ENCODE peak calls at places on chromosomes 6 and 20, in eight cellular contexts. One of them, this sample, is unnamed.

GRCh38 chr6:158933075-158933474 is 66.9 kb downstream of the RSPH3 start:
- DNase-seq in C1 segment of cervical spinal cord: no peak
- DNase-seq in coronary artery: no peak
- DNase-seq in NT2/D1: no peak
- DNase-seq in DMS 273 treated with DMSO at 0.1 percent for 48 hours: no peak
- DNase-seq in adipocyte: no peak
- DNase-seq in AG04450: no peak
- DNase-seq in EL: no peak
- DNase-seq in this sample: no peak

GRCh38 chr6:27145731-27146455 is 101.6 kb upstream of the PRSS16 start:
- DNase-seq in C1 segment of cervical spinal cord: peak
- DNase-seq in coronary artery: peak
- DNase-seq in NT2/D1: no peak
- DNase-seq in DMS 273 treated with DMSO at 0.1 percent for 48 hours: peak
- DNase-seq in adipocyte: peak
- DNase-seq in AG04450: peak
- DNase-seq in EL: peak
- DNase-seq in this sample: peak

GRCh38 chr6:21754891-21755290 is 161.3 kb downstream of the SOX4 start:
- DNase-seq in C1 segment of cervical spinal cord: no peak
- DNase-seq in coronary artery: no peak
- DNase-seq in NT2/D1: no peak
- DNase-seq in DMS 273 treated with DMSO at 0.1 percent for 48 hours: no peak
- DNase-seq in adipocyte: no peak
- DNase-seq in AG04450: no peak
- DNase-seq in EL: peak
- DNase-seq in this sample: no peak

GRCh38 chr6:9205645-9206044 is 770.3 kb upstream of the SLC35B3 start:
- DNase-seq in C1 segment of cervical spinal cord: no peak
- DNase-seq in coronary artery: no peak
- DNase-seq in NT2/D1: no peak
- DNase-seq in DMS 273 treated with DMSO at 0.1 percent for 48 hours: no peak
- DNase-seq in adipocyte: peak
- DNase-seq in AG04450: no peak
- DNase-seq in EL: peak
- DNase-seq in this sample: no peak

GRCh38 chr6:50956014-50956413 is 137.3 kb downstream of the TFAP2B start:
- DNase-seq in C1 segment of cervical spinal cord: no peak
- DNase-seq in coronary artery: no peak
- DNase-seq in NT2/D1: no peak
- DNase-seq in DMS 273 treated with DMSO at 0.1 percent for 48 hours: no peak
- DNase-seq in adipocyte: no peak
- DNase-seq in AG04450: no peak
- DNase-seq in EL: no peak
- DNase-seq in this sample: no peak

GRCh38 chr6:74867286-74867685 is 338.6 kb downstream of the COL12A1 start:
- DNase-seq in C1 segment of cervical spinal cord: no peak
- DNase-seq in coronary artery: no peak
- DNase-seq in NT2/D1: no peak
- DNase-seq in DMS 273 treated with DMSO at 0.1 percent for 48 hours: no peak
- DNase-seq in adipocyte: no peak
- DNase-seq in AG04450: no peak
- DNase-seq in EL: peak
- DNase-seq in this sample: no peak

GRCh38 chr6:159969204-159969912 is 476 bp downstream of the IGF2R start:
- DNase-seq in C1 segment of cervical spinal cord: peak
- DNase-seq in coronary artery: no peak
- DNase-seq in NT2/D1: no peak
- DNase-seq in DMS 273 treated with DMSO at 0.1 percent for 48 hours: no peak
- DNase-seq in adipocyte: peak
- DNase-seq in AG04450: no peak
- DNase-seq in EL: no peak
- DNase-seq in this sample: peak

GRCh38 chr20:58303547-58303946 is 6.0 kb upstream of the RAB22A start:
- DNase-seq in C1 segment of cervical spinal cord: no peak
- DNase-seq in coronary artery: no peak
- DNase-seq in NT2/D1: no peak
- DNase-seq in DMS 273 treated with DMSO at 0.1 percent for 48 hours: no peak
- DNase-seq in adipocyte: no peak
- DNase-seq in AG04450: no peak
- DNase-seq in EL: no peak
- DNase-seq in this sample: no peak

GRCh38 chr20:45083127-45083526 is 17.8 kb downstream of the KCNS1 start:
- DNase-seq in C1 segment of cervical spinal cord: no peak
- DNase-seq in coronary artery: no peak
- DNase-seq in NT2/D1: no peak
- DNase-seq in DMS 273 treated with DMSO at 0.1 percent for 48 hours: no peak
- DNase-seq in adipocyte: no peak
- DNase-seq in AG04450: no peak
- DNase-seq in EL: no peak
- DNase-seq in this sample: no peak

GRCh38 chr20:62876826-62877728 is 15.5 kb upstream of the TCFL5 start:
- DNase-seq in C1 segment of cervical spinal cord: peak
- DNase-seq in coronary artery: peak
- DNase-seq in NT2/D1: no peak
- DNase-seq in DMS 273 treated with DMSO at 0.1 percent for 48 hours: no peak
- DNase-seq in adipocyte: no peak
- DNase-seq in AG04450: no peak
- DNase-seq in EL: no peak
- DNase-seq in this sample: peak

GRCh38 chr6:47252636-47253035 is 57.1 kb downstream of the TNFRSF21 start:
- DNase-seq in C1 segment of cervical spinal cord: no peak
- DNase-seq in coronary artery: no peak
- DNase-seq in NT2/D1: no peak
- DNase-seq in DMS 273 treated with DMSO at 0.1 percent for 48 hours: no peak
- DNase-seq in adipocyte: no peak
- DNase-seq in AG04450: no peak
- DNase-seq in EL: no peak
- DNase-seq in this sample: no peak

GRCh38 chr6:55853008-55854001 is 22.1 kb downstream of the BMP5 start:
- DNase-seq in C1 segment of cervical spinal cord: no peak
- DNase-seq in coronary artery: no peak
- DNase-seq in NT2/D1: no peak
- DNase-seq in DMS 273 treated with DMSO at 0.1 percent for 48 hours: no peak
- DNase-seq in adipocyte: no peak
- DNase-seq in AG04450: no peak
- DNase-seq in EL: peak
- DNase-seq in this sample: no peak

GRCh38 chr20:40703981-40704530 is 15.0 kb upstream of the MAFB start:
- DNase-seq in C1 segment of cervical spinal cord: no peak
- DNase-seq in coronary artery: peak
- DNase-seq in NT2/D1: no peak
- DNase-seq in DMS 273 treated with DMSO at 0.1 percent for 48 hours: no peak
- DNase-seq in adipocyte: no peak
- DNase-seq in AG04450: no peak
- DNase-seq in EL: no peak
- DNase-seq in this sample: no peak

GRCh38 chr6:135176464-135176863 is 4.6 kb upstream of the MYB start:
- DNase-seq in C1 segment of cervical spinal cord: no peak
- DNase-seq in coronary artery: no peak
- DNase-seq in NT2/D1: no peak
- DNase-seq in DMS 273 treated with DMSO at 0.1 percent for 48 hours: no peak
- DNase-seq in adipocyte: no peak
- DNase-seq in AG04450: no peak
- DNase-seq in EL: no peak
- DNase-seq in this sample: no peak

GRCh38 chr20:25360631-25361286 is 29.9 kb downstream of the ABHD12 start:
- DNase-seq in C1 segment of cervical spinal cord: no peak
- DNase-seq in coronary artery: no peak
- DNase-seq in NT2/D1: no peak
- DNase-seq in DMS 273 treated with DMSO at 0.1 percent for 48 hours: no peak
- DNase-seq in adipocyte: peak
- DNase-seq in AG04450: no peak
- DNase-seq in EL: peak
- DNase-seq in this sample: peak

GRCh38 chr6:141248056-141248799 is 884.5 kb upstream of the GJE1 start:
- DNase-seq in C1 segment of cervical spinal cord: no peak
- DNase-seq in coronary artery: no peak
- DNase-seq in NT2/D1: no peak
- DNase-seq in DMS 273 treated with DMSO at 0.1 percent for 48 hours: no peak
- DNase-seq in adipocyte: peak
- DNase-seq in AG04450: no peak
- DNase-seq in EL: no peak
- DNase-seq in this sample: no peak

GRCh38 chr6:141212296-141212695 is 920.4 kb upstream of the GJE1 start:
- DNase-seq in C1 segment of cervical spinal cord: no peak
- DNase-seq in coronary artery: no peak
- DNase-seq in NT2/D1: no peak
- DNase-seq in DMS 273 treated with DMSO at 0.1 percent for 48 hours: no peak
- DNase-seq in adipocyte: no peak
- DNase-seq in AG04450: no peak
- DNase-seq in EL: peak
- DNase-seq in this sample: no peak

GRCh38 chr6:4780360-4780812 is 4.2 kb downstream of the CDYL start:
- DNase-seq in C1 segment of cervical spinal cord: no peak
- DNase-seq in coronary artery: no peak
- DNase-seq in NT2/D1: no peak
- DNase-seq in DMS 273 treated with DMSO at 0.1 percent for 48 hours: no peak
- DNase-seq in adipocyte: peak
- DNase-seq in AG04450: no peak
- DNase-seq in EL: peak
- DNase-seq in this sample: no peak

GRCh38 chr6:53014034-53014433 is 18.9 kb upstream of the GSTA4 start:
- DNase-seq in C1 segment of cervical spinal cord: no peak
- DNase-seq in coronary artery: no peak
- DNase-seq in NT2/D1: no peak
- DNase-seq in DMS 273 treated with DMSO at 0.1 percent for 48 hours: no peak
- DNase-seq in adipocyte: peak
- DNase-seq in AG04450: no peak
- DNase-seq in EL: no peak
- DNase-seq in this sample: no peak

GRCh38 chr6:119562168-119562567 is 212.6 kb upstream of the MAN1A1 start:
- DNase-seq in C1 segment of cervical spinal cord: no peak
- DNase-seq in coronary artery: no peak
- DNase-seq in NT2/D1: no peak
- DNase-seq in DMS 273 treated with DMSO at 0.1 percent for 48 hours: no peak
- DNase-seq in adipocyte: no peak
- DNase-seq in AG04450: no peak
- DNase-seq in EL: no peak
- DNase-seq in this sample: no peak

GRCh38 chr6:110181131-110182027 is 1.2 kb downstream of the CDC40 start:
- DNase-seq in C1 segment of cervical spinal cord: no peak
- DNase-seq in coronary artery: no peak
- DNase-seq in NT2/D1: no peak
- DNase-seq in DMS 273 treated with DMSO at 0.1 percent for 48 hours: no peak
- DNase-seq in adipocyte: peak
- DNase-seq in AG04450: no peak
- DNase-seq in EL: peak
- DNase-seq in this sample: no peak

GRCh38 chr6:4103929-4104328 is 25.0 kb upstream of the FAM217A start:
- DNase-seq in C1 segment of cervical spinal cord: no peak
- DNase-seq in coronary artery: no peak
- DNase-seq in NT2/D1: no peak
- DNase-seq in DMS 273 treated with DMSO at 0.1 percent for 48 hours: peak
- DNase-seq in adipocyte: no peak
- DNase-seq in AG04450: no peak
- DNase-seq in EL: no peak
- DNase-seq in this sample: no peak

GRCh38 chr20:4681971-4682370 is 39.7 kb upstream of the PRND start:
- DNase-seq in C1 segment of cervical spinal cord: peak
- DNase-seq in coronary artery: no peak
- DNase-seq in NT2/D1: no peak
- DNase-seq in DMS 273 treated with DMSO at 0.1 percent for 48 hours: no peak
- DNase-seq in adipocyte: peak
- DNase-seq in AG04450: peak
- DNase-seq in EL: peak
- DNase-seq in this sample: no peak

GRCh38 chr6:3341467-3341866 is 82.7 kb downstream of the PSMG4 start:
- DNase-seq in C1 segment of cervical spinal cord: peak
- DNase-seq in coronary artery: no peak
- DNase-seq in NT2/D1: no peak
- DNase-seq in DMS 273 treated with DMSO at 0.1 percent for 48 hours: no peak
- DNase-seq in adipocyte: peak
- DNase-seq in AG04450: no peak
- DNase-seq in EL: no peak
- DNase-seq in this sample: peak

GRCh38 chr20:13865825-13866351 is 81.1 kb downstream of the NDUFAF5 start:
- DNase-seq in C1 segment of cervical spinal cord: no peak
- DNase-seq in coronary artery: no peak
- DNase-seq in NT2/D1: no peak
- DNase-seq in DMS 273 treated with DMSO at 0.1 percent for 48 hours: no peak
- DNase-seq in adipocyte: peak
- DNase-seq in AG04450: no peak
- DNase-seq in EL: peak
- DNase-seq in this sample: no peak

This sample was measured in lower leg skin.